ENCODE peak calls at places on chromosomes 16 and 17, in nine cellular contexts. D, Y, Z, X, L, T, N, S and P are unnamed samples.

GRCh38 chr16:83328936-83329335 is 478.8 kb upstream of the HSBP1 start:
- DNase-seq in Y (no peak), L (no peak), S (no peak), N (no peak), X (no peak), Z (no peak), T (no peak), D (no peak), P (no peak)

GRCh38 chr17:28841901-28842281 is 699 bp downstream of the FAM222B start:
- DNase-seq in N (no peak), T (no peak), L (no peak), Y (no peak), X (no peak), Z (peak; percentile 53), S (no peak), D (no peak), P (no peak)

GRCh38 chr17:72725432-72726068 is 366.9 kb downstream of the SLC39A11 start:
- DNase-seq in L (peak; percentile 40), D (no peak), T (peak; percentile 39), X (peak; percentile 90), Y (peak; percentile 88), S (peak; percentile 32), Z (peak; percentile 53), N (no peak), P (peak; percentile 40)

GRCh38 chr16:57146735-57147134 is 39.1 kb downstream of the PSME3IP1 start:
- DNase-seq in X (peak; percentile 87), D (no peak), N (no peak), Z (no peak), Y (peak; percentile 33), L (no peak), S (no peak), T (no peak), P (no peak)

GRCh38 chr16:71883193-71883848 is 661 bp downstream of the ZNF821 start:
- DNase-seq in Y (peak; percentile 30), T (no peak), S (no peak), Z (peak; percentile 38), X (peak; percentile 88), L (peak; percentile 58), N (peak; percentile 63), D (peak; percentile 48), P (no peak)

GRCh38 chr17:81304196-81305015 is 9.3 kb upstream of the SLC38A10 start:
- DNase-seq in T (no peak), L (no peak), N (no peak), Y (no peak), D (no peak), X (no peak), Z (no peak), S (no peak), P (no peak)

GRCh38 chr16:87143661-87144121 is 173.5 kb downstream of the C16orf95 start:
- DNase-seq in D (no peak), Y (no peak), N (peak; percentile 48), Z (no peak), S (no peak), X (no peak), T (no peak), L (no peak), P (no peak)

GRCh38 chr17:45197555-45198334 is 23.9 kb upstream of the FMNL1 start:
- DNase-seq in X (peak; percentile 100), S (peak; percentile 61), Z (peak; percentile 86), Y (peak; percentile 99), N (peak; percentile 94), L (peak; percentile 93), T (peak; percentile 84), D (peak; percentile 89), P (peak; percentile 39)

GRCh38 chr17:77151236-77151635 is 10.5 kb downstream of the SEC14L1 start:
- DNase-seq in D (no peak), Z (no peak), L (no peak), S (no peak), X (no peak), T (no peak), Y (no peak), N (no peak), P (no peak)

GRCh38 chr17:74768069-74768762 is 7.9 kb downstream of the NAT9 start:
- DNase-seq in D (no peak), Y (peak; percentile 51), S (no peak), Z (no peak), T (no peak), N (peak; percentile 88), L (peak; percentile 93), X (no peak), P (no peak)

GRCh38 chr16:87552772-87553171 is 49.5 kb upstream of the JPH3 start:
- DNase-seq in Y (peak; percentile 36), S (no peak), D (no peak), N (no peak), L (no peak), T (no peak), Z (no peak), X (no peak), P (no peak)

GRCh38 chr17:73815474-73815873 is 171.2 kb upstream of the SDK2 start:
- DNase-seq in D (no peak), S (no peak), L (no peak), N (no peak), Y (no peak), X (peak; percentile 68), Z (no peak), T (no peak), P (no peak)

GRCh38 chr16:20904507-20905079 is 4.0 kb downstream of the LYRM1 start:
- DNase-seq in N (no peak), L (no peak), X (no peak), T (no peak), Y (peak; percentile 75), D (no peak), Z (peak; percentile 97), S (no peak), P (peak; percentile 84)

GRCh38 chr17:18182190-18182977 is 1.2 kb upstream of the ALKBH5 start:
- DNase-seq in L (peak; percentile 65), T (no peak), S (no peak), X (no peak), Y (no peak), Z (peak; percentile 16), D (no peak), N (peak; percentile 70), P (no peak)

GRCh38 chr17:34122529-34122928 is 132.6 kb upstream of the CCL2 start:
- DNase-seq in L (no peak), T (no peak), D (no peak), S (no peak), Y (no peak), Z (no peak), N (no peak), X (no peak), P (no peak)

GRCh38 chr17:7932949-7933348 is 943 bp downstream of the CNTROB start:
- DNase-seq in Z (peak; percentile 52), N (peak; percentile 59), L (peak; percentile 46), X (peak; percentile 87), T (no peak), S (peak; percentile 32), D (peak; percentile 55), Y (peak; percentile 39), P (no peak)

GRCh38 chr16:15644306-15644961 is 1.5 kb upstream of the MARF1 start:
- DNase-seq in Y (peak; percentile 68), X (no peak), N (no peak), D (no peak), S (peak; percentile 67), T (no peak), L (no peak), Z (no peak), P (no peak)

DNA sequence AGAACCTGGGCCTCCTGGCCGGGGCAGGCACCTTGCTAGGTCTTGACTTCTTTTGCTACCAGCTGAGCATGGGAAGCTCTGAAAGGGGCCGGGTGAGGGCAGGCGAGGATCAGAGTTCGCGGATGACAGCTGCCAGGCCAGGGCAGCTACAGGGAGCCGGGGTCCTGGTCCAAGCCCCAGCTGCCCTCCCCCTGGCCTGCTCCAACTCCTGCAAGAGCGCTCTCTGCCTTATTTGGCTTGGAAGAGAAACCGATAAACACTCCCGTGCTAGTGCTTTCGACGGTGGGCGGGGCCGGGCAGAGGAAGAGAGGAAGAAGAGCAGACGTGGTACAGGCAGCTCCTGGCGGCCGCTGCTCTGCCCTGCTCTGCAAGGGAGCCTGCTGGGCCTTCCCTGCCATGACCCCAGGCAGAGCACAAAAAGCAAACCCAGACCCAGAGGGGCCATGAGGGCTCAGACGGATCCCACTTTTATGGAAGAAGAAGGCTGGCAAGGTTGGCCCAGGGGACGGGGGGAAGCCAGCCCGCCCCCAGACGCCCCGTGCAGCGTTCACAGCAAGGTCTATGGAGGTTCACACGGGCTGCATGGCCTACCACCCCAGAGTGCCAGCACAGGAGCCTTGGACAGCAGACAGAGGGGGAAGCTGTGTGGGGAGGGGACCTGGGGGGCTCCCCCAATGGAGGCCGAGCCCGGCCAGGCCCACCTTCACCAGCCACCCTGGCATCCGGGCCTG is 25.6 kb downstream of the PIEZO1 start:
- DNase-seq in Y (no peak), S (no peak), T (no peak), D (peak; percentile 57), N (no peak), X (peak; percentile 82), Z (peak; percentile 26), L (no peak), P (no peak)
- H3K4me3 ChIP-seq in Y (no peak overlapping the region), S (no peak overlapping the region), T (no peak overlapping the region), D (peak overlapping the region; percentile 3), N (no peak overlapping the region), X (no peak overlapping the region), Z (no peak overlapping the region), L (no peak overlapping the region), P (no peak overlapping the region)

DNA sequence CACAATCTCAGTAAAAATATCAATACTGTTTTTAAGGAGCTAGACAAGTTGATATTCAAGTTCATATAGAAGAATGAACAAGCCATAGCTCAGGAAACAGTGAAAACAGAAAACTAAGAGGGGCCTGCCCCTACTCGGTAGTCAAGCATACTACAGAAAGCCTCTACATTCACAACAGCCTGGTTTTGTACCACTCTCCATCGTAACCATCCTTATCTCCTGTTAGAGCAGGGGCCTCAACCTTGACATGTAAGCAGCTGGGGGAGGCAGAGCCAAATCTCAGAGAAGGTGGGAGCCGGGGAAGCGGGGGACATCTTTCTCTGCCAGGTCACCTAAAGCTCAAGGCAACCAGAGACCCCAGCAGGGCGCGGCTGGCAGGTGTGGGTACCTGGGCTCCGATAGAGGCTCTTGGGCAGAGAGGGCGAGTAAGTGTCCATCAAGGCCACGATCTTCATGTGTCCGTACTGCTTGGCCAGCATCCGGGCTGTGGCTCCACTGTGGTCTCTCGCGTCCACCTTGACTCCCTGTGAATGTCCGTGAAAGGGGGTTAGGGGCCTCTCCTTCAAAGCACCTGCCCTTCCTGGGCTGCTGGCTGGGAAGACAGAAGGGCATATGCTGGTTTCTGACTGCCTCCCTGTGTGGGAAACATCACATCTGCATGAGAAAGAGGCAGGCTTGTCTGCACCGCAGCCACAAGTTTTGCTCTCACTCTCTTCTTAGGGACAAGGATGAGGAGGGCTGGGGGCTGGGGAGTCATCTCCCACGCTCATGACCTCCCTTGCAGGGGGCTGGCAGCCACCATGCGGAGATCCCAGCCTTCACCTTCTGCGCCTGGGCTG is 20.2 kb downstream of the ANKS3 start:
- DNase-seq in Z (no peak), S (no peak), X (peak; percentile 61), T (no peak), N (no peak), Y (no peak), L (no peak), D (no peak), P (no peak)
- H3K4me3 ChIP-seq in Z (no peak overlapping the region), S (no peak overlapping the region), X (no peak overlapping the region), T (no peak overlapping the region), N (no peak overlapping the region), Y (no peak overlapping the region), L (no peak overlapping the region), D (no peak overlapping the region), P (no peak overlapping the region)

GRCh38 chr17:79788989-79789942 is 7.6 kb downstream of the CBX8 start:
- DNase-seq in Z (no peak), S (no peak), N (peak; percentile 41), X (peak; percentile 97), D (no peak), L (no peak), Y (no peak), T (no peak), P (no peak)
- H3K4me3 ChIP-seq in Z (no peak overlapping the region), S (no peak overlapping the region), N (no peak overlapping the region), X (peak overlapping the region; percentile 65), D (no peak overlapping the region), L (no peak overlapping the region), Y (peak overlapping the region; percentile 67), T (peak overlapping the region; percentile 15), P (no peak overlapping the region)

GRCh38 chr17:40097087-40097486 is 3.3 kb downstream of the NR1D1 start:
- DNase-seq in L (no peak), D (peak; percentile 41), S (no peak), X (no peak), T (no peak), Y (no peak), Z (no peak), N (no peak), P (no peak)
- H3K4me3 ChIP-seq in L (no peak overlapping the region), D (no peak overlapping the region), S (no peak overlapping the region), X (no peak overlapping the region), T (no peak overlapping the region), Y (no peak overlapping the region), Z (no peak overlapping the region), N (no peak overlapping the region), P (no peak overlapping the region)